ENCODE peak calls at places on chromosomes 7 and 10, in nine cellular contexts. H, N, S, U, A, W, B, V and Q are unnamed samples.

GRCh38 chr7:20713792-20714191 is 72.9 kb downstream of the SP8 start:
- DNase-seq in V (no peak), H (no peak), U (no peak), B (no peak), W (no peak), S (no peak), A (no peak), N (no peak), Q (no peak)

GRCh38 chr10:124539935-124540641 is 78.5 kb downstream of the LHPP start:
- DNase-seq in N (peak), A (peak), H (peak), U (peak), V (peak), S (no peak), W (no peak), B (no peak), Q (no peak)

GRCh38 chr10:102635377-102635776 is 8.9 kb upstream of the TRIM8 start:
- DNase-seq in S (no peak), V (no peak), A (no peak), H (no peak), U (no peak), N (no peak), W (no peak), B (no peak), Q (no peak)

GRCh38 chr7:155795401-155795800 is 16.9 kb downstream of the SHH start:
- DNase-seq in U (no peak), V (peak), W (no peak), B (no peak), A (no peak), N (no peak), H (no peak), S (no peak), Q (no peak)

GRCh38 chr7:22895491-22895890 is 72.8 kb upstream of the TOMM7 start:
- DNase-seq in A (no peak), N (no peak), S (no peak), V (no peak), W (no peak), U (no peak), B (no peak), H (no peak), Q (peak)

GRCh38 chr7:23530901-23531793 is 634 bp downstream of the TRA2A start:
- DNase-seq in S (no peak), A (peak), N (peak), U (peak), W (no peak), B (no peak), H (peak), V (peak), Q (no peak)

GRCh38 chr7:84302949-84303348 is 108.4 kb upstream of the SEMA3A start:
- DNase-seq in N (no peak), W (no peak), U (no peak), H (no peak), V (no peak), A (no peak), S (no peak), B (no peak), Q (no peak)

GRCh38 chr10:61752111-61753011 is 89.6 kb downstream of the CABCOCO1 start:
- DNase-seq in N (peak), H (no peak), V (no peak), W (no peak), S (no peak), B (no peak), A (no peak), U (peak), Q (no peak)

DNA sequence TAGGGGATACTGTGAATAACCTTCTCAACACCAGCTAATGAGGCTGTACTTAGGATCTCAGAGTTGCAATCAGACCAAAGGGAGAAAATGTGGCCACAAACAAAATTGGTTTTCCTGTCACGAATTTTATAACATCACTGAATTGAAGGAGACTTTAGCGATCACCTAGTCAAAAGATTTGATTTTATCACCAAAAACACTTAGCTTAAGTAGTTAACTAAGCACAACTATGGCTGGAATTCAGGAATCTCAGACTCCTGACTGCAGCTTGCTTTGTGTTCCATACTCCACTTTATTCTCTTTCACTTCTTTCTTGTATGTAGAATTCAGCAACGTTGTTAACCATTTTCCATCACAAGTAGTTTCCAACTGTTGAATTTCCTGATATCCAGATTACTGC is 152.0 kb downstream of the SLC16A9 start:
- DNase-seq in N (no peak), H (no peak), W (no peak), B (no peak), V (no peak), A (no peak), S (no peak), U (no peak), Q (no peak)
- TF ChIP-seq CTCF in N (no peak), H (no peak), W (no peak), B (no peak), V (no peak), A (no peak), S (no peak), U (no peak), Q (no peak)

GRCh38 chr7:75757298-75757676 is 14.7 kb downstream of the CCL26 start:
- DNase-seq in N (no peak), V (no peak), W (no peak), B (no peak), S (no peak), H (no peak), U (no peak), A (no peak), Q (no peak)
- TF ChIP-seq CTCF in N (no peak), V (no peak), W (no peak), B (peak), S (no peak), H (no peak), U (no peak), A (no peak), Q (no peak)

DNA sequence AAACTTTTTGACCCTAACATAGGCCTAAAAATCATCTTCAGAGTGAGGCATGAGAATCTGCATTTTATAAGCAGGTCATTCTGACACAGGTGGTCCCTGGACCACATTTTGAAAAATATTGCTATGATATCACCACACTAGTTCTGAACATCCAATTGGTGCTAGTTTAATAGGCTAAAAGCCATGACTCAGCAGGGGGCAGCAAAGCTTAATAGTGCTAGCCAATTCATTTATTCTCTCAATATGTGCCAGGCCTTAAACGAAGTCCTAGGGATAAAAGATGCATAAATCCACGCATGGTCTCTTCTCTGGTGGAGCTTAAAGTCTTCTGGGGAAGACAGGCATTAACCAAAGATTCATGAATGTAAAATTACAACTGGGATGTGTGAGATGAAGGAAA is 10.2 kb upstream of the SLC25A28 start:
- DNase-seq in U (peak), B (no peak), A (no peak), W (peak), S (peak), H (no peak), N (peak), V (no peak), Q (no peak)
- TF ChIP-seq CTCF in U (peak), B (peak), A (no peak), W (peak), S (peak), H (no peak), N (peak), V (peak), Q (peak)

DNA sequence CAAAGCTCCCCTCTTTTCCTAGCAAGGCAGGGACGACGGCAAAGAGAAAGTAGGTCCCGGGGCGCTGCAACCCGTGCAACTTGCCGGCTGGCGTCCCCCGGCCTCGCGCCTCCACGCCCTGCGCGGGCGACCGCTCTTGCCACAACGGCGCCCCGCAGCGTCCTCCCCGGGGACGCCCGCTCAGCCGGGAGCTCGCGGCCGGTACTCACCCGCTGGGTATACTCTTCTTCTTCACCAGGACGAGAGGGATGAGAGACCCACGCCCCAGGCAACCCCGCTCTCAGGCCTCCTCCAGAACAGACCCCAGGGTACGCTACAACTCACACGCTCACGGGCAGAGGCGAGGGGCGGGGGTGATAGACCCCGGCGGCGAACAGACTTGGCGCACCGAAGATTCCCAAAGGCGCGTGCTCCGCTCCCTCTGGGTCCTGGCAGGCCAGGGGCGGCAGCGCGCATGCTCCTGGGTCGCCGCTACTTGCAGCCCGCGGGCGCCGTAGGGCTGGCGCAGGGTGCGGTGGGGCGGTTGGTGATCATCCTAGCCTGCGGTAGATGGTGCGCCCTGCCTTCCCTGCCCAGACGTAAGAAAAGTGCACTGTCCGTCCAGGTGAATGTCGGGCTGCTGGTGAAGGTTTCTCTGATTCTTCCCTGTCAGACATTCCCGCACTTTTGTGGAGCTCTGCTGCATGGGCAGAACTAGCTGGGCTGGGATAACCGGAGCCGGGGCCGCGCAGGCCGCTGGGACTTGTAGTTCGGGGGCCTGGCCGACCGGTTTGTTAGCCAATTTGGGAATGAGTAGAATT is at the start of gene CC2D2B:
- DNase-seq in N (peak), B (peak), S (peak), V (peak), U (peak), W (peak), H (peak), A (peak), Q (peak)
- TF ChIP-seq CTCF in N (no peak), B (peak), S (no peak), V (peak), U (peak), W (peak), H (no peak), A (no peak), Q (peak)

DNA sequence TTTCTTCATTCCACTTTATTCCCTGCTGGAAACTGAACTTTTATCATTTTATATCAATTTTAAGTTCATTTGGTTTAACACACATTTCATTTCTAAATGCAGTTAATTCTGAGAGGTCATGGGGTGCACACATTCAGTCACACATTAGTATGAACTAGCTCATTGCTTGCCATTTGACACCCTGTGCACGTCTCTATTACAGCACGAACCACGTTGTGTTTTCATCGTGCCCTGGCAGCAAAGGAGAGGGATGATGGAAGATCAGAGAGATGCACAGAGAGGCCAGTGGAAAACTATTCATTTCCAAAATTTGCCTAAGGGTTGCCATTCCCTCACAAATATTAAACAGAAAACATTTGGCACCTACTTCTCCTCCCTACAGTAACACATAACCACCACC is 45.4 kb downstream of the CTNNA3 start:
- DNase-seq in B (no peak), W (no peak), N (no peak), V (no peak), U (no peak), H (no peak), A (no peak), S (no peak), Q (no peak)
- TF ChIP-seq CTCF in B (no peak), W (no peak), N (no peak), V (no peak), U (no peak), H (no peak), A (no peak), S (no peak), Q (no peak)